ENCODE peak calls at places on chromosomes 6 and 20, in five cellular contexts. One of them, this sample, is unnamed.

GRCh38 chr6:33112148-33112547 is 36.4 kb downstream of the HLA-DPB1 start:
- DNase-seq in HL-60: no peak
- DNase-seq in T-helper 1 cell: no peak
- DNase-seq in foreskin fibroblast: peak; percentile 79
- DNase-seq in ELR: peak; percentile 65
- DNase-seq in this sample: no peak

GRCh38 chr6:151372164-151372563 is 19.2 kb downstream of the ZBTB2 start:
- DNase-seq in HL-60: no peak
- DNase-seq in T-helper 1 cell: no peak
- DNase-seq in foreskin fibroblast: no peak
- DNase-seq in ELR: no peak
- DNase-seq in this sample: no peak

GRCh38 chr6:169454204-169454871 is 200.7 kb upstream of the THBS2 start:
- DNase-seq in HL-60: peak; percentile 1
- DNase-seq in T-helper 1 cell: no peak
- DNase-seq in foreskin fibroblast: peak; percentile 92
- DNase-seq in ELR: peak; percentile 75
- DNase-seq in this sample: no peak

GRCh38 chr6:36963451-36964290 is 9.1 kb downstream of the PI16 start:
- DNase-seq in HL-60: no peak
- DNase-seq in T-helper 1 cell: no peak
- DNase-seq in foreskin fibroblast: no peak
- DNase-seq in ELR: no peak
- DNase-seq in this sample: no peak

GRCh38 chr20:50095476-50096078 is 17.4 kb downstream of the UBE2V1 start:
- DNase-seq in HL-60: no peak
- DNase-seq in T-helper 1 cell: no peak
- DNase-seq in foreskin fibroblast: no peak
- DNase-seq in ELR: no peak
- DNase-seq in this sample: no peak

GRCh38 chr6:53112404-53112803 is 36.2 kb downstream of the GCM1 start:
- DNase-seq in HL-60: no peak
- DNase-seq in T-helper 1 cell: no peak
- DNase-seq in foreskin fibroblast: no peak
- DNase-seq in ELR: no peak
- DNase-seq in this sample: no peak

GRCh38 chr6:137827411-137827940 is 39.6 kb upstream of the TNFAIP3 start:
- DNase-seq in HL-60: no peak
- DNase-seq in T-helper 1 cell: no peak
- DNase-seq in foreskin fibroblast: no peak
- DNase-seq in ELR: no peak
- DNase-seq in this sample: no peak

GRCh38 chr20:1879369-1879768 is 15.8 kb upstream of the SIRPA start:
- DNase-seq in HL-60: no peak
- DNase-seq in T-helper 1 cell: no peak
- DNase-seq in foreskin fibroblast: no peak
- DNase-seq in ELR: no peak
- DNase-seq in this sample: no peak

GRCh38 chr6:116397960-116398359 is 27.2 kb downstream of the DSE start:
- DNase-seq in HL-60: no peak
- DNase-seq in T-helper 1 cell: no peak
- DNase-seq in foreskin fibroblast: peak; percentile 69
- DNase-seq in ELR: peak; percentile 60
- DNase-seq in this sample: no peak

GRCh38 chr6:145070791-145071190 is 664.5 kb downstream of the EPM2A start:
- DNase-seq in HL-60: no peak
- DNase-seq in T-helper 1 cell: no peak
- DNase-seq in foreskin fibroblast: peak; percentile 86
- DNase-seq in ELR: peak; percentile 96
- DNase-seq in this sample: no peak

GRCh38 chr6:106279179-106279578 is 46.4 kb downstream of the ATG5 start:
- DNase-seq in HL-60: no peak
- DNase-seq in T-helper 1 cell: no peak
- DNase-seq in foreskin fibroblast: peak; percentile 55
- DNase-seq in ELR: peak; percentile 88
- DNase-seq in this sample: no peak

GRCh38 chr6:120899932-120900331 is 434.3 kb downstream of the TBC1D32 start:
- DNase-seq in HL-60: no peak
- DNase-seq in T-helper 1 cell: no peak
- DNase-seq in foreskin fibroblast: no peak
- DNase-seq in ELR: no peak
- DNase-seq in this sample: no peak

GRCh38 chr20:45791668-45792512 is at the start of the genes DNTTIP1 and WFDC3:
- DNase-seq in HL-60: peak; percentile 84
- DNase-seq in T-helper 1 cell: peak; percentile 74
- DNase-seq in foreskin fibroblast: peak; percentile 97
- DNase-seq in ELR: peak; percentile 96
- DNase-seq in this sample: peak; percentile 86

GRCh38 chr20:63102720-63103375 is 96.1 kb upstream of the BHLHE23 start:
- DNase-seq in HL-60: no peak
- DNase-seq in T-helper 1 cell: peak; percentile 46
- DNase-seq in foreskin fibroblast: peak; percentile 64
- DNase-seq in ELR: peak; percentile 35
- DNase-seq in this sample: peak; percentile 17

GRCh38 chr6:66796987-66797386 is 1090.0 kb upstream of the EYS start:
- DNase-seq in HL-60: no peak
- DNase-seq in T-helper 1 cell: no peak
- DNase-seq in foreskin fibroblast: no peak
- DNase-seq in ELR: no peak
- DNase-seq in this sample: no peak

GRCh38 chr6:157714153-157714490 is 108.9 kb upstream of the SNX9 start:
- DNase-seq in HL-60: no peak
- DNase-seq in T-helper 1 cell: no peak
- DNase-seq in foreskin fibroblast: peak; percentile 81
- DNase-seq in ELR: peak; percentile 58
- DNase-seq in this sample: no peak

GRCh38 chr6:170522565-170523183 is 30.4 kb downstream of the PSMB1 start:
- DNase-seq in HL-60: no peak
- DNase-seq in T-helper 1 cell: no peak
- DNase-seq in foreskin fibroblast: peak; percentile 40
- DNase-seq in ELR: peak; percentile 32
- DNase-seq in this sample: no peak

GRCh38 chr20:461254-462198 is 807 bp downstream of the TBC1D20 start:
- DNase-seq in HL-60: no peak
- DNase-seq in T-helper 1 cell: peak; percentile 19
- DNase-seq in foreskin fibroblast: peak; percentile 63
- DNase-seq in ELR: peak; percentile 59
- DNase-seq in this sample: no peak

GRCh38 chr6:54980511-54981275 is 134.1 kb downstream of the FAM83B start:
- DNase-seq in HL-60: no peak
- DNase-seq in T-helper 1 cell: no peak
- DNase-seq in foreskin fibroblast: peak; percentile 18
- DNase-seq in ELR: peak; percentile 85
- DNase-seq in this sample: no peak

GRCh38 chr6:161228911-161229591 is 44.8 kb downstream of the AGPAT4 start:
- DNase-seq in HL-60: no peak
- DNase-seq in T-helper 1 cell: no peak
- DNase-seq in foreskin fibroblast: peak; percentile 90
- DNase-seq in ELR: peak; percentile 89
- DNase-seq in this sample: no peak

GRCh38 chr6:42182101-42182500 is 8.9 kb downstream of the GUCA1A start:
- DNase-seq in HL-60: no peak
- DNase-seq in T-helper 1 cell: no peak
- DNase-seq in foreskin fibroblast: no peak
- DNase-seq in ELR: no peak
- DNase-seq in this sample: no peak

GRCh38 chr20:61260905-61261304 is 8.8 kb downstream of the CDH4 start:
- DNase-seq in HL-60: no peak
- DNase-seq in T-helper 1 cell: no peak
- DNase-seq in foreskin fibroblast: no peak
- DNase-seq in ELR: no peak
- DNase-seq in this sample: no peak

GRCh38 chr20:62818592-62819493 is 2.0 kb downstream of the COL9A3 start:
- DNase-seq in HL-60: no peak
- DNase-seq in T-helper 1 cell: no peak
- DNase-seq in foreskin fibroblast: peak; percentile 78
- DNase-seq in ELR: peak; percentile 46
- DNase-seq in this sample: no peak

GRCh38 chr6:14290448-14291388 is 173.1 kb downstream of the CD83 start:
- DNase-seq in HL-60: no peak
- DNase-seq in T-helper 1 cell: no peak
- DNase-seq in foreskin fibroblast: peak; percentile 20
- DNase-seq in ELR: no peak
- DNase-seq in this sample: no peak

GRCh38 chr6:167898673-167899311 is 72.1 kb downstream of the AFDN start:
- DNase-seq in HL-60: no peak
- DNase-seq in T-helper 1 cell: no peak
- DNase-seq in foreskin fibroblast: peak; percentile 52
- DNase-seq in ELR: peak; percentile 69
- DNase-seq in this sample: no peak

GRCh38 chr6:82773061-82773717 is 292.5 kb downstream of the UBE3D start:
- DNase-seq in HL-60: no peak
- DNase-seq in T-helper 1 cell: no peak
- DNase-seq in foreskin fibroblast: no peak
- DNase-seq in ELR: no peak
- DNase-seq in this sample: no peak

GRCh38 chr6:158633127-158633526 is 11.4 kb downstream of the DYNLT1 start:
- DNase-seq in HL-60: no peak
- DNase-seq in T-helper 1 cell: no peak
- DNase-seq in foreskin fibroblast: no peak
- DNase-seq in ELR: no peak
- DNase-seq in this sample: no peak

GRCh38 chr6:37804676-37805075 is 14.9 kb upstream of the ZFAND3 start:
- DNase-seq in HL-60: no peak
- DNase-seq in T-helper 1 cell: no peak
- DNase-seq in foreskin fibroblast: peak; percentile 43
- DNase-seq in ELR: no peak
- DNase-seq in this sample: no peak

GRCh38 chr6:158960046-158960445 is 40.0 kb downstream of the RSPH3 start:
- DNase-seq in HL-60: no peak
- DNase-seq in T-helper 1 cell: no peak
- DNase-seq in foreskin fibroblast: no peak
- DNase-seq in ELR: no peak
- DNase-seq in this sample: no peak

GRCh38 chr6:2729921-2730320 is 20.8 kb downstream of the MYLK4 start:
- DNase-seq in HL-60: no peak
- DNase-seq in T-helper 1 cell: no peak
- DNase-seq in foreskin fibroblast: no peak
- DNase-seq in ELR: no peak
- DNase-seq in this sample: no peak

GRCh38 chr20:61443541-61444126 is 191.6 kb downstream of the CDH4 start:
- DNase-seq in HL-60: no peak
- DNase-seq in T-helper 1 cell: no peak
- DNase-seq in foreskin fibroblast: no peak
- DNase-seq in ELR: no peak
- DNase-seq in this sample: no peak